ENCODE peak calls at places on chromosomes 5 and 9, in nine cellular contexts. S, U, X, T, F, K, B, E and J are unnamed samples.

GRCh38 chr5:73388371-73388684 is 60.2 kb downstream of the FOXD1 start:
- DNase-seq in S (no peak), U (no peak), X (no peak), T (no peak), F (peak), K (no peak), B (peak), E (peak), J (no peak)

GRCh38 chr9:130242270-130243014 is 23.1 kb upstream of the HMCN2 start:
- DNase-seq in S (no peak), U (no peak), X (no peak), T (no peak), F (no peak), K (no peak), B (no peak), E (no peak), J (no peak)

GRCh38 chr5:13566903-13567339 is 377.6 kb downstream of the DNAH5 start:
- DNase-seq in S (no peak), U (no peak), X (peak), T (no peak), F (peak), K (peak), B (peak), E (peak), J (peak)

GRCh38 chr5:139481122-139481533 is 1.4 kb downstream of the STING1 start:
- DNase-seq in S (peak), U (no peak), X (no peak), T (peak), F (peak), K (no peak), B (no peak), E (no peak), J (no peak)

GRCh38 chr5:45417285-45417996 is 278.7 kb downstream of the HCN1 start:
- DNase-seq in S (no peak), U (no peak), X (no peak), T (no peak), F (no peak), K (no peak), B (no peak), E (no peak), J (no peak)

GRCh38 chr5:181001947-181002346 is 13.3 kb downstream of the BTNL3 start:
- DNase-seq in S (no peak), U (no peak), X (no peak), T (no peak), F (no peak), K (no peak), B (no peak), E (no peak), J (no peak)

GRCh38 chr9:24479696-24480095 is 66.0 kb downstream of the IZUMO3 start:
- DNase-seq in S (no peak), U (no peak), X (no peak), T (no peak), F (no peak), K (no peak), B (no peak), E (no peak), J (no peak)

GRCh38 chr9:108634164-108634563 is 221.6 kb downstream of the ACTL7B start:
- DNase-seq in S (no peak), U (no peak), X (peak), T (peak), F (peak), K (peak), B (peak), E (no peak), J (no peak)

GRCh38 chr9:137498720-137499150 is 39.6 kb upstream of the NSMF start:
- DNase-seq in S (no peak), U (no peak), X (no peak), T (no peak), F (no peak), K (no peak), B (no peak), E (no peak), J (no peak)

GRCh38 chr9:78324682-78325081 is 27.8 kb downstream of the PSAT1 start:
- DNase-seq in S (no peak), U (no peak), X (no peak), T (no peak), F (no peak), K (no peak), B (no peak), E (no peak), J (no peak)

GRCh38 chr9:110526426-110526825 is 53.1 kb downstream of the SVEP1 start:
- DNase-seq in S (no peak), U (no peak), X (no peak), T (no peak), F (peak), K (peak), B (no peak), E (peak), J (peak)

GRCh38 chr5:169218862-169219261 is 82.1 kb downstream of the SLIT3 start:
- DNase-seq in S (no peak), U (no peak), X (no peak), T (no peak), F (no peak), K (no peak), B (no peak), E (no peak), J (no peak)

GRCh38 chr9:29209748-29210276 is 1636.5 kb upstream of the C9orf72 start:
- DNase-seq in S (no peak), U (no peak), X (no peak), T (no peak), F (no peak), K (no peak), B (no peak), E (no peak), J (no peak)

GRCh38 chr5:57311251-57311650 is 137.4 kb downstream of the GPBP1 start:
- DNase-seq in S (no peak), U (no peak), X (no peak), T (no peak), F (no peak), K (no peak), B (no peak), E (no peak), J (no peak)

GRCh38 chr5:28766565-28767158 is 1728.3 kb upstream of the CDH9 start:
- DNase-seq in S (no peak), U (no peak), X (no peak), T (no peak), F (no peak), K (peak), B (peak), E (no peak), J (no peak)

GRCh38 chr9:74960548-74960947 is 7.8 kb upstream of the C9orf40 start:
- DNase-seq in S (no peak), U (no peak), X (no peak), T (no peak), F (peak), K (peak), B (no peak), E (peak), J (peak)

GRCh38 chr5:163456840-163457239 is 3.1 kb downstream of the NUDCD2 start:
- DNase-seq in S (no peak), U (no peak), X (no peak), T (no peak), F (no peak), K (no peak), B (no peak), E (no peak), J (no peak)

GRCh38 chr9:80691229-80691628 is 998.1 kb downstream of the TLE1 start:
- DNase-seq in S (no peak), U (no peak), X (no peak), T (peak), F (peak), K (no peak), B (no peak), E (no peak), J (no peak)

GRCh38 chr5:171192111-171192510 is 116.9 kb upstream of the TLX3 start:
- DNase-seq in S (no peak), U (no peak), X (no peak), T (no peak), F (no peak), K (no peak), B (no peak), E (no peak), J (no peak)

GRCh38 chr5:54990751-54991349 is 5.5 kb upstream of the ESM1 start:
- DNase-seq in S (no peak), U (no peak), X (no peak), T (no peak), F (peak), K (peak), B (no peak), E (peak), J (peak)

GRCh38 chr9:132995906-132996305 is 17.4 kb downstream of the GFI1B start:
- DNase-seq in S (no peak), U (no peak), X (no peak), T (no peak), F (no peak), K (no peak), B (no peak), E (no peak), J (no peak)

GRCh38 chr9:105969672-105970071 is 275.3 kb downstream of the TMEM38B start:
- DNase-seq in S (no peak), U (no peak), X (no peak), T (no peak), F (peak), K (no peak), B (no peak), E (no peak), J (no peak)

GRCh38 chr5:62460578-62460983 is 48.0 kb downstream of the IPO11 start:
- DNase-seq in S (no peak), U (no peak), X (no peak), T (no peak), F (peak), K (no peak), B (peak), E (no peak), J (no peak)

GRCh38 chr9:120655005-120655622 is 59.2 kb downstream of the MEGF9 start:
- DNase-seq in S (no peak), U (no peak), X (no peak), T (no peak), F (peak), K (no peak), B (peak), E (peak), J (no peak)

GRCh38 chr5:143372187-143372829 is 31.2 kb downstream of the NR3C1 start:
- DNase-seq in S (no peak), U (no peak), X (no peak), T (no peak), F (peak), K (no peak), B (no peak), E (no peak), J (no peak)

GRCh38 chr5:61274561-61274960 is 57.5 kb upstream of the ZSWIM6 start:
- DNase-seq in S (no peak), U (no peak), X (no peak), T (no peak), F (no peak), K (no peak), B (no peak), E (no peak), J (peak)

GRCh38 chr9:125674981-125675973 is 31.7 kb downstream of the MAPKAP1 start:
- DNase-seq in S (no peak), U (no peak), X (no peak), T (no peak), F (peak), K (peak), B (peak), E (no peak), J (peak)

GRCh38 chr9:3760031-3760430 is 234.2 kb upstream of the RFX3 start:
- DNase-seq in S (no peak), U (no peak), X (no peak), T (no peak), F (no peak), K (no peak), B (no peak), E (no peak), J (no peak)

GRCh38 chr9:69829484-69829883 is 8.9 kb downstream of the CFAP95 start:
- DNase-seq in S (no peak), U (no peak), X (no peak), T (no peak), F (no peak), K (no peak), B (no peak), E (no peak), J (no peak)

GRCh38 chr9:97906236-97906831 is 16.0 kb downstream of the TRMO start:
- DNase-seq in S (no peak), U (no peak), X (no peak), T (peak), F (no peak), K (no peak), B (no peak), E (no peak), J (no peak)